ENCODE peak calls at places on chromosomes 2 and 18, in nine cellular contexts. One of them, this sample, is unnamed. For H3K27me3, the result is how much of the 10 kb centered on the place peaks cover.

GRCh38 chr2:213214209-213214608 is 62.8 kb upstream of the IKZF2 start:
- DNase-seq in PC-3: no peak
- DNase-seq in transverse colon: no peak
- DNase-seq in BE2C: no peak
- DNase-seq in neural progenitor cell: no peak
- DNase-seq in RWPE2: no peak
- DNase-seq in stomach: no peak
- DNase-seq in GM06990: no peak
- DNase-seq in right atrium auricular region: no peak
- DNase-seq in this sample: no peak

GRCh38 chr18:9233771-9234440 is 97.3 kb downstream of the ANKRD12 start:
- DNase-seq in GM06990: no peak
- DNase-seq in RWPE2: no peak
- DNase-seq in stomach: no peak
- DNase-seq in BE2C: no peak
- DNase-seq in PC-3: no peak
- DNase-seq in right atrium auricular region: no peak
- DNase-seq in neural progenitor cell: peak
- DNase-seq in transverse colon: no peak
- DNase-seq in this sample: no peak

GRCh38 chr18:49561127-49561376 is 805 bp upstream of the LIPG start:
- DNase-seq in transverse colon: no peak
- DNase-seq in GM06990: peak
- DNase-seq in right atrium auricular region: no peak
- DNase-seq in RWPE2: no peak
- DNase-seq in stomach: no peak
- DNase-seq in BE2C: no peak
- DNase-seq in PC-3: no peak
- DNase-seq in neural progenitor cell: no peak
- DNase-seq in this sample: no peak

GRCh38 chr2:100321881-100322820 is at the start of gene LONRF2:
- DNase-seq in neural progenitor cell: peak
- DNase-seq in stomach: peak
- DNase-seq in transverse colon: no peak
- DNase-seq in BE2C: peak
- DNase-seq in GM06990: peak
- DNase-seq in PC-3: peak
- DNase-seq in right atrium auricular region: no peak
- DNase-seq in RWPE2: no peak
- DNase-seq in this sample: no peak

GRCh38 chr18:13800505-13801259 is 23.3 kb upstream of the MC5R start:
- DNase-seq in right atrium auricular region: peak
- DNase-seq in BE2C: peak
- DNase-seq in PC-3: peak
- DNase-seq in RWPE2: peak
- DNase-seq in stomach: peak
- DNase-seq in GM06990: peak
- DNase-seq in neural progenitor cell: peak
- DNase-seq in transverse colon: peak
- DNase-seq in this sample: no peak

GRCh38 chr18:8703781-8704301 is 1.5 kb upstream of the MTCL1 start:
- DNase-seq in transverse colon: no peak
- DNase-seq in RWPE2: no peak
- DNase-seq in BE2C: no peak
- DNase-seq in stomach: no peak
- DNase-seq in PC-3: no peak
- DNase-seq in neural progenitor cell: no peak
- DNase-seq in GM06990: no peak
- DNase-seq in right atrium auricular region: no peak
- DNase-seq in this sample: no peak

GRCh38 chr2:201798252-201798918 is 8.0 kb upstream of the CDK15 start:
- DNase-seq in neural progenitor cell: no peak
- DNase-seq in GM06990: no peak
- DNase-seq in BE2C: no peak
- DNase-seq in transverse colon: no peak
- DNase-seq in RWPE2: no peak
- DNase-seq in PC-3: peak
- DNase-seq in stomach: no peak
- DNase-seq in right atrium auricular region: no peak
- DNase-seq in this sample: peak

GRCh38 chr2:231160701-231161100 is 35.9 kb upstream of the HTR2B start:
- DNase-seq in GM06990: no peak
- DNase-seq in right atrium auricular region: no peak
- DNase-seq in PC-3: no peak
- DNase-seq in RWPE2: no peak
- DNase-seq in stomach: no peak
- DNase-seq in transverse colon: no peak
- DNase-seq in neural progenitor cell: no peak
- DNase-seq in BE2C: no peak
- DNase-seq in this sample: no peak

GRCh38 chr2:48423376-48423775 is 106.6 kb upstream of the STON1 start:
- DNase-seq in PC-3: peak
- DNase-seq in right atrium auricular region: no peak
- DNase-seq in stomach: no peak
- DNase-seq in BE2C: no peak
- DNase-seq in GM06990: no peak
- DNase-seq in RWPE2: no peak
- DNase-seq in transverse colon: no peak
- DNase-seq in neural progenitor cell: no peak
- DNase-seq in this sample: peak

GRCh38 chr2:218733615-218734021 is 23.0 kb downstream of the TTLL4 start:
- DNase-seq in right atrium auricular region: peak
- DNase-seq in RWPE2: no peak
- DNase-seq in GM06990: no peak
- DNase-seq in neural progenitor cell: no peak
- DNase-seq in transverse colon: peak
- DNase-seq in BE2C: no peak
- DNase-seq in stomach: peak
- DNase-seq in PC-3: peak
- DNase-seq in this sample: no peak

GRCh38 chr2:152874955-152875354 is 156.5 kb downstream of the ARL6IP6 start:
- DNase-seq in transverse colon: no peak
- DNase-seq in BE2C: no peak
- DNase-seq in neural progenitor cell: no peak
- DNase-seq in stomach: no peak
- DNase-seq in PC-3: no peak
- DNase-seq in right atrium auricular region: no peak
- DNase-seq in GM06990: no peak
- DNase-seq in RWPE2: no peak
- DNase-seq in this sample: peak

GRCh38 chr18:59180150-59180845 is 39.7 kb upstream of the GRP start:
- DNase-seq in stomach: no peak
- DNase-seq in transverse colon: no peak
- DNase-seq in neural progenitor cell: no peak
- DNase-seq in RWPE2: no peak
- DNase-seq in BE2C: no peak
- DNase-seq in GM06990: no peak
- DNase-seq in PC-3: no peak
- DNase-seq in right atrium auricular region: no peak
- DNase-seq in this sample: peak

GRCh38 chr2:2026252-2026831 is 282.0 kb upstream of the PXDN start:
- DNase-seq in RWPE2: no peak
- DNase-seq in transverse colon: peak
- DNase-seq in right atrium auricular region: no peak
- DNase-seq in stomach: no peak
- DNase-seq in GM06990: no peak
- DNase-seq in BE2C: no peak
- DNase-seq in neural progenitor cell: no peak
- DNase-seq in PC-3: no peak
- DNase-seq in this sample: no peak

GRCh38 chr18:26685438-26686173 is 137.3 kb upstream of the KCTD1 start:
- DNase-seq in GM06990: no peak
- DNase-seq in right atrium auricular region: no peak
- DNase-seq in PC-3: no peak
- DNase-seq in BE2C: peak
- DNase-seq in RWPE2: no peak
- DNase-seq in neural progenitor cell: peak
- DNase-seq in stomach: no peak
- DNase-seq in transverse colon: no peak
- DNase-seq in this sample: no peak

GRCh38 chr2:156339110-156339847 is 6.8 kb upstream of the NR4A2 start:
- DNase-seq in PC-3: no peak
- DNase-seq in right atrium auricular region: no peak
- DNase-seq in GM06990: no peak
- DNase-seq in BE2C: no peak
- DNase-seq in transverse colon: peak
- DNase-seq in RWPE2: no peak
- DNase-seq in neural progenitor cell: no peak
- DNase-seq in stomach: peak
- DNase-seq in this sample: no peak

GRCh38 chr2:118167026-118167425 is 78.8 kb downstream of the INSIG2 start:
- DNase-seq in neural progenitor cell: no peak
- DNase-seq in PC-3: no peak
- DNase-seq in GM06990: no peak
- DNase-seq in stomach: no peak
- DNase-seq in BE2C: no peak
- DNase-seq in right atrium auricular region: no peak
- DNase-seq in transverse colon: no peak
- DNase-seq in RWPE2: no peak
- DNase-seq in this sample: no peak

GRCh38 chr2:147177449-147177848 is 667.4 kb upstream of the ACVR2A start:
- DNase-seq in PC-3: peak
- DNase-seq in neural progenitor cell: no peak
- DNase-seq in BE2C: no peak
- DNase-seq in RWPE2: no peak
- DNase-seq in right atrium auricular region: no peak
- DNase-seq in GM06990: no peak
- DNase-seq in transverse colon: no peak
- DNase-seq in stomach: no peak
- DNase-seq in this sample: no peak

GRCh38 chr2:187826023-187826422 is 271.8 kb upstream of the TFPI start:
- DNase-seq in RWPE2: no peak
- DNase-seq in right atrium auricular region: no peak
- DNase-seq in neural progenitor cell: no peak
- DNase-seq in BE2C: peak
- DNase-seq in stomach: no peak
- DNase-seq in transverse colon: no peak
- DNase-seq in PC-3: peak
- DNase-seq in GM06990: no peak
- DNase-seq in this sample: no peak

GRCh38 chr2:121228521-121228920 is 56.5 kb downstream of the TFCP2L1 start:
- DNase-seq in stomach: no peak
- DNase-seq in neural progenitor cell: no peak
- DNase-seq in right atrium auricular region: no peak
- DNase-seq in transverse colon: no peak
- DNase-seq in GM06990: no peak
- DNase-seq in BE2C: no peak
- DNase-seq in RWPE2: no peak
- DNase-seq in PC-3: no peak
- DNase-seq in this sample: no peak

GRCh38 chr2:146597291-146597690 is 1247.5 kb upstream of the ACVR2A start:
- DNase-seq in GM06990: no peak
- DNase-seq in BE2C: no peak
- DNase-seq in stomach: no peak
- DNase-seq in neural progenitor cell: no peak
- DNase-seq in transverse colon: no peak
- DNase-seq in right atrium auricular region: no peak
- DNase-seq in PC-3: peak
- DNase-seq in RWPE2: no peak
- DNase-seq in this sample: no peak

DNA sequence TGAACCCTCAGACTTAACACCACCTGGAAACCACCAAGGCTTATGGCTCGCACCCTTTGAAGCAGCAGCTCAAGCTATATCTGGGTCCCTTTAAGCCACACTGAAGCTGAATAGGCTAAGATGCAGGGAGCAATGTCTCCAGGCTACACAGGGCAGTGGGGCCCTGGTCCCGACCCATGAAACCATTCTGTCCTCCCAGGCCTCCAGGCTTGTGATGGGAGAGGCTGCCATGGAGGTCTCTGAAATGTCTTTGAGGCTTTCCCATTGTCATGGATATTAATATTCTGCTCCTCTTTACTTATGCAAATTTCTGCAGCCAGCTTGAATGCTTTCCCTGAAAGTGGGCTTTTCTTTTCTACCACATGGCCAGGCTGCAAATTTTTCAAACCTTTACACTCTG is 608.7 kb downstream of the CNTNAP5 start:
- DNase-seq in BE2C: no peak
- DNase-seq in GM06990: no peak
- DNase-seq in RWPE2: no peak
- DNase-seq in transverse colon: no peak
- DNase-seq in PC-3: no peak
- DNase-seq in right atrium auricular region: no peak
- DNase-seq in neural progenitor cell: no peak
- DNase-seq in stomach: no peak
- DNase-seq in this sample: no peak
- H3K4me3 ChIP-seq in BE2C: no peak
- H3K4me3 ChIP-seq in GM06990: no peak
- H3K4me3 ChIP-seq in RWPE2: no peak
- H3K4me3 ChIP-seq in transverse colon: no peak
- H3K4me3 ChIP-seq in PC-3: no peak
- H3K4me3 ChIP-seq in right atrium auricular region: no peak
- H3K4me3 ChIP-seq in neural progenitor cell: no peak
- H3K4me3 ChIP-seq in stomach: no peak
- H3K4me3 ChIP-seq in this sample: no peak

GRCh38 chr2:176873403-176873802 is 339.2 kb upstream of the HNRNPA3 start:
- DNase-seq in GM06990: no peak
- DNase-seq in transverse colon: no peak
- DNase-seq in BE2C: peak
- DNase-seq in PC-3: no peak
- DNase-seq in stomach: no peak
- DNase-seq in right atrium auricular region: no peak
- DNase-seq in RWPE2: no peak
- DNase-seq in neural progenitor cell: no peak
- DNase-seq in this sample: no peak
- TF ChIP-seq CTCF in GM06990: no peak
- TF ChIP-seq CTCF in transverse colon: no peak
- TF ChIP-seq CTCF in BE2C: peak
- TF ChIP-seq CTCF in PC-3: peak
- TF ChIP-seq CTCF in stomach: no peak
- TF ChIP-seq CTCF in right atrium auricular region: no peak
- TF ChIP-seq CTCF in RWPE2: no peak
- TF ChIP-seq CTCF in neural progenitor cell: peak
- TF ChIP-seq CTCF in this sample: peak

DNA sequence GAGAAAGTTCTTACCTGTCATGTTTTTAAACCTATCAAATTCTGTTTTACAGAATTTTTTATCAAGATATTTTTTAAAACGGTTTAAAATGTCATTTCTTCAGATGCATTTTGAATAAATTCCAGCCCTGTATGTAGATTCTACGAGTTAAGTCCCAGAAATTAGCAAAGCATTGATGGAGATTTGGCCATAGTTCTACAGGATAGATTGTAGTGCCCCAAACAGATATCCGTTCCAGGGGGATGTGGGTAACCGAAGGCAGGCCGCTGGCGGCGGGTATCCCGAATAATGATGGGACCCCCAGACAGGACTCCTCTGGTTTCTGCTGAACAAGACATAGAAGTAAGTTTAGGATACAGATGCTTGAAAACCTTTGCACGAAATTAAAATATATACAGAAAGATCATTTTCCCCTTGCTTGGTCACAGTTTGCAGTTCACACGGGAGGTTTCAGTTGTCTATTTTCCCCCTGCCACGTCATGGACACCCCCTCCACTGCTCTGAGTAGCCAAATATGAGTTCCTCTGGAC is 755 bp downstream of the NOL4 start:
- DNase-seq in PC-3: no peak
- DNase-seq in GM06990: peak
- DNase-seq in transverse colon: no peak
- DNase-seq in neural progenitor cell: peak
- DNase-seq in stomach: no peak
- DNase-seq in RWPE2: no peak
- DNase-seq in right atrium auricular region: no peak
- DNase-seq in BE2C: no peak
- DNase-seq in this sample: no peak
- H3K27me3 ChIP-seq in PC-3: under half
- H3K27me3 ChIP-seq in GM06990: under half
- H3K27me3 ChIP-seq in transverse colon: half or more
- H3K27me3 ChIP-seq in neural progenitor cell: half or more
- H3K27me3 ChIP-seq in stomach: half or more
- H3K27me3 ChIP-seq in RWPE2: half or more
- H3K27me3 ChIP-seq in right atrium auricular region: under half
- H3K27me3 ChIP-seq in BE2C: under half
- H3K27me3 ChIP-seq in this sample: under half

GRCh38 chr2:209425082-209426071 is 1.5 kb downstream of the MAP2 start:
- DNase-seq in right atrium auricular region: no peak
- DNase-seq in BE2C: peak
- DNase-seq in stomach: no peak
- DNase-seq in RWPE2: no peak
- DNase-seq in GM06990: no peak
- DNase-seq in PC-3: peak
- DNase-seq in neural progenitor cell: peak
- DNase-seq in transverse colon: no peak
- DNase-seq in this sample: no peak
- H3K4me3 ChIP-seq in right atrium auricular region: peak
- H3K4me3 ChIP-seq in BE2C: peak
- H3K4me3 ChIP-seq in stomach: peak
- H3K4me3 ChIP-seq in RWPE2: peak
- H3K4me3 ChIP-seq in GM06990: no peak
- H3K4me3 ChIP-seq in PC-3: peak
- H3K4me3 ChIP-seq in neural progenitor cell: peak
- H3K4me3 ChIP-seq in transverse colon: no peak
- H3K4me3 ChIP-seq in this sample: peak